ENCODE peak calls at places on chromosomes 7 and 10, in nine cellular contexts. Y, H, D, C, V, M, T, Z and O are unnamed samples.

GRCh38 chr7:118029881-118030422 is 154.0 kb upstream of the LSM8 start:
- DNase-seq in C (no peak), T (no peak), H (no peak), V (no peak), M (no peak), D (no peak), Y (no peak), Z (no peak), O (no peak)

GRCh38 chr7:111710839-111711380 is 148.6 kb upstream of the IMMP2L start:
- DNase-seq in Y (no peak), D (no peak), C (no peak), H (no peak), T (no peak), M (no peak), Z (no peak), V (no peak), O (no peak)

GRCh38 chr7:130292682-130293257 is at the start of gene CPA4:
- DNase-seq in M (peak; percentile 78), C (no peak), Z (no peak), Y (no peak), T (peak; percentile 29), V (no peak), D (peak; percentile 99), H (peak; percentile 100), O (peak; percentile 60)

GRCh38 chr10:95876756-95877155 is 31.0 kb upstream of the CC2D2B start:
- DNase-seq in Y (no peak), Z (no peak), D (no peak), V (no peak), C (no peak), H (no peak), T (no peak), M (no peak), O (no peak)

GRCh38 chr7:142142702-142143101 is 31.2 kb downstream of the MGAM2 start:
- DNase-seq in M (no peak), Y (no peak), D (no peak), V (no peak), T (no peak), Z (no peak), H (no peak), C (no peak), O (no peak)

GRCh38 chr10:86293323-86293840 is 73.2 kb downstream of the GRID1 start:
- DNase-seq in V (no peak), T (no peak), H (no peak), Z (no peak), Y (no peak), M (peak; percentile 37), C (no peak), D (no peak), O (no peak)

GRCh38 chr7:4849390-4849789 is 12.4 kb downstream of the PAPOLB start:
- DNase-seq in M (no peak), C (peak; percentile 67), D (peak; percentile 26), Z (no peak), H (peak; percentile 8), V (no peak), T (no peak), Y (no peak), O (no peak)

GRCh38 chr7:8284606-8285005 is 22.6 kb upstream of the ICA1 start:
- DNase-seq in M (no peak), H (no peak), T (no peak), V (no peak), Y (no peak), C (no peak), Z (peak; percentile 49), D (no peak), O (no peak)

GRCh38 chr7:148982596-148983219 is 45.6 kb downstream of the PDIA4 start:
- DNase-seq in C (peak; percentile 69), V (peak; percentile 42), T (no peak), Y (peak; percentile 40), Z (no peak), H (no peak), M (no peak), D (peak; percentile 53), O (no peak)

GRCh38 chr10:71905164-71905563 is 54.1 kb upstream of the PSAP start:
- DNase-seq in C (no peak), D (no peak), V (no peak), Y (no peak), M (no peak), Z (no peak), H (no peak), T (no peak), O (no peak)

GRCh38 chr7:55308186-55308929 is 56.8 kb upstream of the LANCL2 start:
- DNase-seq in D (peak; percentile 87), Z (no peak), V (no peak), H (peak; percentile 97), M (no peak), T (no peak), C (no peak), Y (no peak), O (no peak)

GRCh38 chr10:132396495-132397035 is 435 bp upstream of the PWWP2B start:
- DNase-seq in H (no peak), T (peak; percentile 70), Z (peak; percentile 84), V (peak; percentile 82), D (peak; percentile 31), Y (peak; percentile 64), M (peak; percentile 83), C (peak; percentile 86), O (no peak)
- TF ChIP-seq CTCF in H (no peak), T (peak; percentile 51), Z (peak; percentile 49), V (peak; percentile 33), D (peak; percentile 44), Y (peak; percentile 59), M (peak; percentile 36), C (peak; percentile 48), O (peak; percentile 25)

GRCh38 chr10:124730790-124731189 is 13.4 kb downstream of the FAM53B start:
- DNase-seq in D (no peak), T (no peak), Y (peak; percentile 2), V (no peak), C (no peak), Z (no peak), M (no peak), H (no peak), O (no peak)
- H3K4me1 ChIP-seq in D (peaks cover 10% of the 10 kb centered on the region), T (peaks cover 99% of the 10 kb centered on the region), Y (peaks cover 97% of the 10 kb centered on the region), V (peaks cover 57% of the 10 kb centered on the region), C (no peaks in the 10 kb centered on the region), Z (peaks cover 85% of the 10 kb centered on the region), M (peaks cover 32% of the 10 kb centered on the region), H (peaks cover 12% of the 10 kb centered on the region), O (peaks cover 28% of the 10 kb centered on the region)

DNA sequence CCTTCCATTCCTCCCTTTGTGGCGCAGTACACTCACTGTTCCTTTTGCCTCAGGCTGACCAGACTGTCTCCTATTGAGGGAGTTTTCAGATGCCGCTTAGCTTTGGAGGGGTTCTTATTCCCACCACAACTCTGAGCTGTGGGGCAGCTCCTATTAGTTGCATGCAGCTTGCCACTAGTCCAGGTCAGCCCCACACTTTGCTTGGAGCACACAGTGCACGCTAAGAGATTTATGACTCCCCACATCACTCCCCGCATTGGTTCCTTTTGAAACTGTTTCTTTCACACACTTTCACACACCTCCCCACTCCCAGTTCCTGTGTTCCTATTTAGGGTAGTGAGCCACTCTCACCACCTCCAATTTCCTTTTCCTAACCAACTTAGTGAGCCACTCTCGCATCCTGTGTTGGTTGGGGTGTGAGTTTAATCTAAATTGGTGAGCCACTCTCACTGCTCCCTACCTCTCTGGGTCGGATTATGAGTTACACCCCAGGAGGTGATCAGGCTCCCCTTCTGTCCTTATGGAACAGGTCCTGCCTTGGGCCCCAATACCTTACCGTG is 10.4 kb upstream of the ZNF485 start:
- DNase-seq in M (no peak), Y (no peak), V (no peak), T (no peak), Z (no peak), D (no peak), H (no peak), C (no peak), O (no peak)
- H3K4me3 ChIP-seq in M (no peak overlapping the region), Y (no peak overlapping the region), V (no peak overlapping the region), T (peak overlapping the region; percentile 19), Z (no peak overlapping the region), D (no peak overlapping the region), H (no peak overlapping the region), C (no peak overlapping the region), O (no peak overlapping the region)

GRCh38 chr7:48617508-48617907 is 306.8 kb upstream of the CDC14C start:
- DNase-seq in V (no peak), M (no peak), Z (no peak), T (no peak), H (no peak), D (no peak), C (no peak), Y (no peak), O (no peak)

GRCh38 chr7:48611993-48612392 is 312.4 kb upstream of the CDC14C start:
- DNase-seq in Y (no peak), M (no peak), V (no peak), Z (no peak), D (no peak), T (no peak), H (peak; percentile 2), C (no peak), O (no peak)

GRCh38 chr7:48617988-48618387 is 306.4 kb upstream of the CDC14C start:
- DNase-seq in Z (no peak), V (no peak), T (no peak), C (no peak), Y (no peak), M (no peak), H (no peak), D (no peak), O (no peak)
- TF ChIP-seq CTCF in Z (no peak), V (no peak), T (no peak), C (no peak), Y (no peak), M (no peak), H (no peak), D (no peak), O (no peak)